ENCODE peak calls at places on chromosomes 3 and 15, in five cellular contexts. A, B, T, L and G are unnamed samples.

GRCh38 chr3:13865581-13866405 is 14.1 kb downstream of the WNT7A start:
- DNase-seq in A (no peak), B (no peak), T (no peak), L (no peak), G (no peak)

GRCh38 chr3:50583897-50584296 is 14.6 kb downstream of the HEMK1 start:
- DNase-seq in A (no peak), B (no peak), T (peak; percentile 68), L (no peak), G (no peak)

GRCh38 chr15:76324066-76324465 is 12.5 kb upstream of the ISL2 start:
- DNase-seq in A (no peak), B (no peak), T (no peak), L (no peak), G (no peak)

GRCh38 chr15:99086327-99086667 is 18.6 kb upstream of the SYNM start:
- DNase-seq in A (no peak), B (no peak), T (no peak), L (no peak), G (no peak)

GRCh38 chr3:52237659-52238172 is 1.2 kb downstream of the TWF2 start:
- DNase-seq in A (no peak), B (no peak), T (peak; percentile 94), L (no peak), G (no peak)

GRCh38 chr3:34001990-34002389 is 203.6 kb downstream of the PDCD6IP start:
- DNase-seq in A (no peak), B (no peak), T (no peak), L (no peak), G (no peak)

GRCh38 chr3:151896662-151897012 is 23.2 kb downstream of the SUCNR1 start:
- DNase-seq in A (no peak), B (no peak), T (no peak), L (no peak), G (no peak)

GRCh38 chr3:124565013-124565412 is 165.2 kb upstream of the UMPS start:
- DNase-seq in A (peak; percentile 73), B (peak; percentile 81), T (peak; percentile 72), L (peak; percentile 26), G (no peak)

GRCh38 chr15:100869151-100869999 is 10.3 kb upstream of the ALDH1A3 start:
- DNase-seq in A (peak; percentile 62), B (no peak), T (no peak), L (no peak), G (no peak)

GRCh38 chr3:179071569-179072397 is at the start of gene ZMAT3:
- DNase-seq in A (peak; percentile 88), B (peak; percentile 40), T (peak; percentile 86), L (peak; percentile 65), G (peak; percentile 90)

GRCh38 chr3:72255191-72255590 is 470.2 kb upstream of the PROK2 start:
- DNase-seq in A (no peak), B (no peak), T (peak; percentile 82), L (no peak), G (no peak)

GRCh38 chr3:45226206-45226915 is at the start of gene TMEM158:
- DNase-seq in A (peak; percentile 85), B (peak; percentile 80), T (peak; percentile 82), L (no peak), G (peak; percentile 62)

GRCh38 chr3:62183087-62183486 is 190.3 kb downstream of the FEZF2 start:
- DNase-seq in A (no peak), B (no peak), T (no peak), L (no peak), G (no peak)

GRCh38 chr3:62186967-62187366 is 186.4 kb downstream of the FEZF2 start:
- DNase-seq in A (no peak), B (no peak), T (no peak), L (no peak), G (no peak)

GRCh38 chr3:62180514-62180913 is 192.8 kb downstream of the FEZF2 start:
- DNase-seq in A (no peak), B (no peak), T (no peak), L (no peak), G (no peak)

GRCh38 chr3:62188547-62189375 is 184.6 kb downstream of the FEZF2 start:
- DNase-seq in A (peak; percentile 80), B (peak; percentile 74), T (peak; percentile 49), L (peak; percentile 34), G (peak; percentile 60)

GRCh38 chr3:62184559-62184958 is 188.8 kb downstream of the FEZF2 start:
- DNase-seq in A (no peak), B (no peak), T (peak; percentile 31), L (no peak), G (no peak)
- TF ChIP-seq CTCF in A (no peak), B (no peak), T (no peak), L (no peak), G (no peak)

DNA sequence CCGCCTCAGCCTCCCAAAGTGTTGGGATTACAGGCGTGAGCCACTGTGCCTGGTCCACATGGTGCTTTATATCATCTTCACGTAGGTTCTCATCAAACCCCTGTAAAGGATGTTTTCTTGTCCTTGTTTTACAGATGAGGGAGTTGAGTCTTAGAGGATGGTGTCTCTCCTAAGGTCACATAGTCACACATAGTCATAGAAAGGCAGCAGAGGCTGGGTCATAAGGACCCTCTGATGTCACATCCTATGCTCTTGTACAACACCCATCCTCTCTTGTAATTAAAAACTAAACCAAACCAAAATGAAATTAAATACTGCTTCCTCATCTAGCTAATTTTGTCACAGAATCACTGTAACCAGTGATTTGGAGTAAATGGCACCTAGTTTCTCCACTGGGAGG is 21.9 kb upstream of the ATP1B3 start:
- DNase-seq in A (no peak), B (no peak), T (no peak), L (no peak), G (no peak)
- TF ChIP-seq CTCF in A (no peak), B (no peak), T (no peak), L (no peak), G (no peak)

DNA sequence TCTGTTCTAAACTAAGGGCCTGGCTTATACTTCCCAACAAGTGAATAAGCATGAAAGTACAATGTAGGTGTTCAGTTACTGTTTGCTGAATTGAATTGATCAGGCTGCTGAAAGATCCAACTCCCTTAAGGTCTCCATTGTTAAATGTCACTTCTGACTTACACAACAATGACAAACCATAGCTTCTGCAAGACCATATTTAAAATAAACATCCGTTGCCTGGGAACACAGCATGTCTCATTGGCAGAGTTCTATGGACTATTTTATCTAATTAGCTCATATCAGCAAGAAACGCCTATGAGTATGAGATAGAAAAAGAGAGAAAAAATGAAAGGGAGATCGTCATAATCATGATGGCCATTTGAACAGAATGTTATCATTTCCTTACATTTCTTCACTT is 605.4 kb downstream of the FGF12 start:
- DNase-seq in A (no peak), B (no peak), T (no peak), L (no peak), G (no peak)
- TF ChIP-seq CTCF in A (no peak), B (no peak), T (no peak), L (no peak), G (no peak)

DNA sequence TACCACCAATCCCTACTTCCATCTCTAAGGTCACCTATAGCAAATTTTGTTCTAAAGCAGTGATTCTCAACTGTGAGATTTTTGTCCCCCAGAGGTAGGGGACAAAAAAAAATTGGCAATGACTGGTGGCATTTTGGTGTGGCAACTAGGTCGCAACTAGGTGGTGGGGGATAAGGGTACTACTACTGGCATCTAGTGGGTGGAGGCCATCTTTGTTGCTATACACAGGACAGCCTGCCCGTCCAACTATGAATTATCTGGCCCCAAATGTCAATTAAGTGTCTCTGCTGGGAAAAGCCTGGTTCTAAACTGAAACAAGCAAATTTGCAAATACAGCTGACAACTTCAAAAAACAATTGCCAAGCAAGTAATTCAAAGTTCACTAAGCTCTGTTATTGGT is 1.4 kb downstream of the MTMR10 start:
- DNase-seq in A (no peak), B (no peak), T (no peak), L (no peak), G (no peak)
- TF ChIP-seq CTCF in A (no peak), B (no peak), T (no peak), L (peak; percentile 2), G (no peak)

GRCh38 chr3:156816794-156817741 is 9.1 kb upstream of the LEKR1 start:
- DNase-seq in A (peak; percentile 90), B (no peak), T (peak; percentile 83), L (peak; percentile 80), G (peak; percentile 95)
- TF ChIP-seq CTCF in A (no peak), B (peak; percentile 2), T (no peak), L (peak; percentile 8), G (peak; percentile 28)

DNA sequence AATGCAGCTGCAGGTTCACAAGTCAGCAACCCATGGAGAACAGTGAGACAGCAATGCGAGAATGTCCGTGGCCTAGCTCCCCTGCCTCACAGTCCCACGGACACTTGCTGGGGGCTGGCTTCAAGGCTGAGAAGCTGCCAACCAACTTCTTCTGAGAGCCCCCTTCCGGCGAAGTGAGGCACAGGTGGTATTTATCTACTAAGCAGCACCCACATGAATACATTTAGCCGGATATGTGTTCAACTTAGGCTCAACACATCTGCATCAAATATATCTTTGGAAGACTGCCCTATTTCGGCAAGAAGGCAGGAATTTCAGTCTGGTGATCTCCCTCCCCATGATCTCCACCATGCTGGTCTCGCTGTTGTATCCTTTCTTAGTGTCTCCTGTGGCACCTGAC is 341.0 kb upstream of the NR2E3 start:
- DNase-seq in A (no peak), B (no peak), T (no peak), L (no peak), G (no peak)
- TF ChIP-seq CTCF in A (no peak), B (peak; percentile 14), T (no peak), L (peak; percentile 35), G (no peak)

GRCh38 chr3:115927210-115927609 is 303.9 kb downstream of the GAP43 start:
- DNase-seq in A (no peak), B (no peak), T (no peak), L (no peak), G (no peak)

GRCh38 chr3:115916866-115917265 is 293.6 kb downstream of the GAP43 start:
- DNase-seq in A (no peak), B (no peak), T (no peak), L (no peak), G (no peak)

GRCh38 chr3:115918900-115919299 is 295.6 kb downstream of the GAP43 start:
- DNase-seq in A (no peak), B (no peak), T (no peak), L (no peak), G (no peak)

GRCh38 chr3:115922681-115923347 is 299.5 kb downstream of the GAP43 start:
- DNase-seq in A (peak; percentile 22), B (no peak), T (no peak), L (no peak), G (no peak)

GRCh38 chr3:115921711-115922110 is 298.4 kb downstream of the GAP43 start:
- DNase-seq in A (no peak), B (no peak), T (no peak), L (no peak), G (no peak)
- TF ChIP-seq CTCF in A (no peak), B (no peak), T (no peak), L (no peak), G (no peak)

GRCh38 chr3:3992312-3992874 is 193.2 kb downstream of the LRRN1 start:
- DNase-seq in A (no peak), B (no peak), T (no peak), L (no peak), G (no peak)

GRCh38 chr3:4001976-4002375 is 202.7 kb downstream of the LRRN1 start:
- DNase-seq in A (no peak), B (no peak), T (no peak), L (no peak), G (no peak)

GRCh38 chr3:3998140-3998977 is 199.1 kb downstream of the LRRN1 start:
- DNase-seq in A (no peak), B (peak; percentile 36), T (no peak), L (peak; percentile 27), G (peak; percentile 19)
- TF ChIP-seq CTCF in A (peak; percentile 70), B (peak; percentile 69), T (peak; percentile 52), L (peak; percentile 75), G (peak; percentile 73)